ENCODE peak calls at places on chromosomes 2 and 18, in seven cellular contexts. P, N, L, A, G, X and R are unnamed samples.

GRCh38 chr2:98583866-98584618 is 24.3 kb downstream of the COA5 start:
- DNase-seq in P (no peak), N (no peak), L (no peak), A (no peak), G (no peak), X (no peak), R (no peak)

GRCh38 chr2:160651416-160652200 is 158.0 kb upstream of the RBMS1 start:
- DNase-seq in P (no peak), N (no peak), L (no peak), A (no peak), G (no peak), X (no peak), R (no peak)

GRCh38 chr18:7417742-7418141 is 149.4 kb upstream of the PTPRM start:
- DNase-seq in P (no peak), N (no peak), L (no peak), A (no peak), G (no peak), X (no peak), R (no peak)

GRCh38 chr2:72780483-72780882 is 45.4 kb downstream of the EXOC6B start:
- DNase-seq in P (no peak), N (no peak), L (no peak), A (no peak), G (no peak), X (no peak), R (no peak)

GRCh38 chr2:37377187-37377532 is 32.7 kb downstream of the QPCT start:
- DNase-seq in P (no peak), N (no peak), L (no peak), A (no peak), G (no peak), X (no peak), R (no peak)

GRCh38 chr2:239814136-239814916 is 210.8 kb downstream of the NDUFA10 start:
- DNase-seq in P (peak), N (no peak), L (peak), A (peak), G (no peak), X (no peak), R (no peak)

GRCh38 chr2:237889016-237889415 is 29.6 kb downstream of the RAMP1 start:
- DNase-seq in P (no peak), N (no peak), L (peak), A (no peak), G (no peak), X (no peak), R (no peak)

GRCh38 chr2:112229365-112229764 is 25.5 kb downstream of the ZC3H8 start:
- DNase-seq in P (no peak), N (no peak), L (no peak), A (no peak), G (no peak), X (no peak), R (no peak)

GRCh38 chr2:241068136-241068941 is 33.7 kb downstream of the MTERF4 start:
- DNase-seq in P (no peak), N (no peak), L (no peak), A (no peak), G (no peak), X (no peak), R (no peak)

GRCh38 chr18:54112356-54112755 is 112.1 kb downstream of the MBD2 start:
- DNase-seq in P (no peak), N (no peak), L (no peak), A (no peak), G (no peak), X (no peak), R (no peak)

GRCh38 chr2:226669905-226670304 is 129.7 kb downstream of the IRS1 start:
- DNase-seq in P (no peak), N (no peak), L (no peak), A (no peak), G (no peak), X (no peak), R (no peak)

GRCh38 chr2:64461271-64462058 is 7.5 kb downstream of the LGALSL start:
- DNase-seq in P (no peak), N (no peak), L (no peak), A (no peak), G (no peak), X (no peak), R (no peak)

GRCh38 chr2:65669574-65669973 is 237.2 kb upstream of the SPRED2 start:
- DNase-seq in P (no peak), N (no peak), L (no peak), A (no peak), G (no peak), X (no peak), R (no peak)

GRCh38 chr2:11065833-11066232 is 89.4 kb upstream of the SLC66A3 start:
- DNase-seq in P (no peak), N (no peak), L (no peak), A (no peak), G (no peak), X (no peak), R (no peak)

GRCh38 chr2:10892796-10893350 is 18.9 kb upstream of the KCNF1 start:
- DNase-seq in P (no peak), N (no peak), L (no peak), A (no peak), G (no peak), X (no peak), R (no peak)

GRCh38 chr18:3852321-3852720 is 402.3 kb downstream of the TGIF1 start:
- DNase-seq in P (no peak), N (no peak), L (no peak), A (no peak), G (no peak), X (no peak), R (no peak)

GRCh38 chr2:218261424-218262273 is 834 bp downstream of the GPBAR1 start:
- DNase-seq in P (no peak), N (no peak), L (peak), A (no peak), G (no peak), X (no peak), R (no peak)